ENCODE peak calls at places on chromosome 21, in four cellular contexts. Q is breast epithelium, N is prostate gland, I is GM12878. R is an unnamed sample.

GRCh38 chr21:27590271-27590670 is 623.4 kb upstream of the ADAMTS5 start:
- DNase-seq in I (no peak), N (no peak), Q (no peak), R (peak; percentile 37)

GRCh38 chr21:45034556-45035476 is 39.6 kb upstream of the ADARB1 start:
- DNase-seq in Q (no peak), N (no peak), I (no peak), R (no peak)

GRCh38 chr21:17660449-17660848 is 47.7 kb upstream of the BTG3 start:
- DNase-seq in N (no peak), I (no peak), Q (no peak), R (no peak)

GRCh38 chr21:33543505-33544129 is 779 bp downstream of the SON start:
- DNase-seq in N (peak; percentile 57), Q (peak; percentile 71), I (no peak), R (no peak)

GRCh38 chr21:40383951-40384350 is 463.0 kb downstream of the DSCAM start:
- DNase-seq in I (no peak), Q (no peak), N (no peak), R (no peak)

GRCh38 chr21:25031750-25032149 is 575.5 kb downstream of the MRPL39 start:
- DNase-seq in N (no peak), I (no peak), Q (no peak), R (no peak)

GRCh38 chr21:32380940-32381339 is 11.9 kb downstream of the URB1 start:
- DNase-seq in Q (no peak), N (no peak), I (no peak), R (no peak)

GRCh38 chr21:40051801-40052200 is 184.6 kb downstream of the PCP4 start:
- DNase-seq in Q (no peak), I (no peak), N (no peak), R (no peak)

GRCh38 chr21:17925000-17925610 is 105.9 kb upstream of the C21orf91 start:
- DNase-seq in I (peak; percentile 33), Q (no peak), N (peak; percentile 55), R (peak; percentile 44)

GRCh38 chr21:36535618-36536241 is 55.8 kb upstream of the CLDN14 start:
- DNase-seq in N (no peak), I (peak; percentile 96), Q (no peak), R (no peak)

GRCh38 chr21:15061284-15061683 is 3.5 kb downstream of the NRIP1 start:
- DNase-seq in Q (no peak), I (no peak), N (no peak), R (no peak)

GRCh38 chr21:27564684-27565280 is 597.9 kb upstream of the ADAMTS5 start:
- DNase-seq in N (peak; percentile 25), Q (no peak), I (no peak), R (no peak)

GRCh38 chr21:15289896-15290841 is 225.4 kb upstream of the NRIP1 start:
- DNase-seq in I (no peak), Q (no peak), N (peak; percentile 14), R (peak; percentile 9)

GRCh38 chr21:14541840-14542495 is 4.1 kb downstream of the SAMSN1 start:
- DNase-seq in N (no peak), I (no peak), Q (no peak), R (no peak)

GRCh38 chr21:17462276-17462981 is 50.4 kb upstream of the CXADR start:
- DNase-seq in N (peak; percentile 43), Q (no peak), I (no peak), R (no peak)

GRCh38 chr21:44962481-44962966 is 22.7 kb downstream of the SLX9 start:
- DNase-seq in N (no peak), I (no peak), Q (no peak), R (peak; percentile 68)

GRCh38 chr21:14768042-14768441 is 221.9 kb upstream of the SAMSN1 start:
- DNase-seq in N (no peak), I (no peak), Q (no peak), R (no peak)

GRCh38 chr21:22145555-22145954 is 1147.3 kb downstream of the NCAM2 start:
- DNase-seq in N (no peak), I (no peak), Q (no peak), R (no peak)

GRCh38 chr21:46285761-46286667 is at the start of gene YBEY:
- DNase-seq in N (peak; percentile 84), Q (peak; percentile 87), I (peak; percentile 59), R (peak; percentile 94)
- TF ChIP-seq POLR2A in N (peak; percentile 63), Q (peak; percentile 57), I (peak; percentile 91), R (peak; percentile 91)

GRCh38 chr21:42569732-42570301 is 56.2 kb downstream of the SLC37A1 start:
- DNase-seq in I (no peak), N (no peak), Q (peak; percentile 43), R (no peak)
- TF ChIP-seq POLR2A in I (peak; percentile 13), N (no peak), Q (no peak), R (no peak)

DNA sequence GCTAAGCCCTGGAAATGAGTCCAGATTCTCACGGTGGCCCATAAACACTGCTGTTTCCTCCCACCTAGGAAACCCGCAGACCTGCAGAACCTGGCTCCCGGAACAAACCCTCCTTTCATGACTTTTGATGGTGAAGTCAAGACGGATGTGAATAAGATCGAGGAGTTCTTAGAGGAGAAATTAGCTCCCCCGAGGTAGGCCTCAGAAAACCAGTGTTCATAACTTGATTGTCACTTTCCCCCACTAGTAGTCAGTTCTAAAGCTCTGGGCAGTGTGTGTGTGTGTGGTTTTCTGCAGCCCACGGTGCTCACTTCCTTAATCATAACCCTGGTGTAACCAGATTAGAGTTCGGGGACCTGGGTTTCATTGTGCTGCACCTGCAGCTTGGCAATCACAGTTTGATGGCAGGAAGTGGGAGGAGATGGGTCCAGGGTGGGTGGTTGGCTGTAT is 39.1 kb downstream of the CLIC6 start:
- DNase-seq in Q (no peak), I (peak; percentile 66), N (no peak), R (no peak)
- TF ChIP-seq POLR2A in Q (no peak), I (no peak), N (no peak), R (no peak)

GRCh38 chr21:35050348-35051286 is 1.5 kb upstream of the RUNX1 start:
- DNase-seq in I (no peak), Q (no peak), N (no peak), R (peak; percentile 44)

GRCh38 chr21:35051287-35051818 is 2.3 kb upstream of the RUNX1 start:
- DNase-seq in Q (no peak), N (peak; percentile 20), I (no peak), R (peak; percentile 66)

GRCh38 chr21:35046880-35047229 is 2.2 kb downstream of the RUNX1 start:
- DNase-seq in Q (no peak), I (no peak), N (no peak), R (peak; percentile 17)

GRCh38 chr21:35048183-35048601 is 910 bp downstream of the RUNX1 start:
- DNase-seq in N (no peak), Q (no peak), I (no peak), R (no peak)

GRCh38 chr21:35048706-35049617 is at the start of gene RUNX1:
- DNase-seq in Q (no peak), I (peak; percentile 92), N (no peak), R (peak; percentile 63)
- TF ChIP-seq POLR2A in Q (no peak), I (peak; percentile 54), N (no peak), R (peak; percentile 50)

DNA sequence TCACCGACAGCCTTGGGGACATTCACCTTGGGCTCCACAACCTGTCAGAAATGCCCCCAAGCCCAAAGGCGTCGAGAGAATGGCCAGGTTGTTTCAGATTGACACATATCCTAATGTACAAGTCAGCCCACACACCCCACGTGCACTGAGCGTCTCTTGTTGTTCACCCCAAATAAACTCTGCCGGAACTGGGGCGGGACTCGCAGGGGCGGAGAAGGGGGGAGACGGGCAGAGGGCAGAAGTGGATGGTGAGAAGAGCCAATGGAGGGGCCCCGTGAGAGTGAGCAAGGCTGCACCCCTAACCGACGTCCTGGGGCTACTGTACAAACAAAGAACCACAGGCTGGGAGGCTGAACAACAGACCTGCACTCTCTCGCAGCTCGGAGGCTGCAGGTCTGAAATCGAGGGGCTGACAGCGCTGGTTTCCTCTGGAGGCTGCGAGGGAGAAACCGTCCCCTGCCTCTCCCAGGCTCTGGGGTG is 8.5 kb upstream of the UMODL1 start:
- DNase-seq in I (peak; percentile 82), Q (no peak), N (no peak), R (no peak)
- TF ChIP-seq POLR2A in I (peak; percentile 87), Q (no peak), N (no peak), R (no peak)

GRCh38 chr21:43938751-43939442 is 73.2 kb upstream of the TRAPPC10 start:
- DNase-seq in N (peak; percentile 51), I (peak; percentile 84), Q (peak; percentile 75), R (peak; percentile 47)
- TF ChIP-seq POLR2A in N (no peak), I (peak; percentile 71), Q (no peak), R (no peak)

GRCh38 chr21:38797470-38797869 is 8.3 kb upstream of the ETS2 start:
- DNase-seq in N (no peak), I (no peak), Q (no peak), R (no peak)
- TF ChIP-seq POLR2A in N (no peak), I (no peak), Q (no peak), R (no peak)